ENCODE peak calls at places on chromosomes 4 and X, in nine cellular contexts. G is IMR-90; S is pancreas; K is CD8-positive, alpha-beta T cell; I is HepG2; R is heart right ventricle; D is colonic mucosa; Q is endodermal cell; N is esophagus squamous epithelium. Z is an unnamed sample.

GRCh38 chr4:38378478-38378877 is 285.5 kb upstream of the KLF3 start:
- DNase-seq in G (no peak), S (no peak), K (no peak), I (no peak), R (no peak), D (no peak), Q (no peak), N (no peak), Z (no peak)

GRCh38 chrX:1411331-1411730 is 19.4 kb upstream of the SLC25A6 start:
- DNase-seq in G (no peak), S (no peak), K (no peak), I (no peak), R (no peak), D (no peak), Q (no peak), N (no peak), Z (no peak)

GRCh38 chrX:136171420-136171819 is 24.1 kb downstream of the FHL1 start:
- DNase-seq in G (no peak), S (no peak), K (no peak), I (no peak), R (no peak), D (no peak), Q (no peak), N (no peak), Z (no peak)

GRCh38 chrX:97797076-97797475 is 913.4 kb downstream of the RPA4 start:
- DNase-seq in G (no peak), S (no peak), K (no peak), I (no peak), R (no peak), D (no peak), Q (no peak), N (no peak), Z (no peak)

GRCh38 chr4:41878991-41879491 is 56.2 kb upstream of the TMEM33 start:
- DNase-seq in G (no peak), S (no peak), K (no peak), I (no peak), R (no peak), D (no peak), Q (peak; percentile 72), N (no peak), Z (no peak)

GRCh38 chr4:185793716-185794115 is 18.3 kb downstream of the SORBS2 start:
- DNase-seq in G (no peak), S (no peak), K (no peak), I (no peak), R (no peak), D (no peak), Q (no peak), N (no peak), Z (no peak)

GRCh38 chr4:98467627-98468072 is 190.8 kb downstream of the TSPAN5 start:
- DNase-seq in G (peak; percentile 95), S (peak; percentile 75), K (peak; percentile 59), I (peak; percentile 78), R (peak; percentile 40), D (peak; percentile 80), Q (peak; percentile 91), N (peak; percentile 22), Z (peak; percentile 71)

GRCh38 chr4:153794001-153794400 is 5.1 kb upstream of the SFRP2 start:
- DNase-seq in G (no peak), S (no peak), K (no peak), I (no peak), R (no peak), D (no peak), Q (no peak), N (no peak), Z (no peak)

GRCh38 chr4:48909697-48910096 is 3.1 kb upstream of the OCIAD2 start:
- DNase-seq in G (peak; percentile 99), S (no peak), K (peak; percentile 21), I (no peak), R (no peak), D (no peak), Q (peak; percentile 76), N (no peak), Z (no peak)

GRCh38 chr4:20422398-20422797 is 170.7 kb downstream of the SLIT2 start:
- DNase-seq in G (peak; percentile 52), S (peak; percentile 20), K (no peak), I (peak; percentile 25), R (no peak), D (peak; percentile 56), Q (peak; percentile 91), N (no peak), Z (peak; percentile 15)

GRCh38 chr4:13612569-13612968 is 15.0 kb downstream of the BOD1L1 start:
- DNase-seq in G (no peak), S (no peak), K (no peak), I (no peak), R (no peak), D (no peak), Q (no peak), N (no peak), Z (no peak)

GRCh38 chrX:22652596-22652995 is 347.2 kb upstream of the DDX53 start:
- DNase-seq in G (peak; percentile 50), S (no peak), K (no peak), I (peak; percentile 8), R (no peak), D (peak; percentile 32), Q (peak; percentile 67), N (no peak), Z (no peak)

GRCh38 chrX:40877869-40878268 is 142.5 kb upstream of the MED14 start:
- DNase-seq in G (peak; percentile 39), S (no peak), K (no peak), I (peak; percentile 8), R (no peak), D (no peak), Q (no peak), N (no peak), Z (peak; percentile 41)

GRCh38 chrX:136453771-136454170 is 34.0 kb upstream of the BRS3 start:
- DNase-seq in G (no peak), S (no peak), K (no peak), I (no peak), R (no peak), D (no peak), Q (no peak), N (no peak), Z (no peak)

GRCh38 chr4:115537387-115537786 is 424.0 kb upstream of the NDST4 start:
- DNase-seq in G (no peak), S (no peak), K (no peak), I (no peak), R (no peak), D (no peak), Q (no peak), N (no peak), Z (no peak)

GRCh38 chrX:333611-334311 is 15.2 kb upstream of the GTPBP6 start:
- DNase-seq in G (no peak), S (no peak), K (no peak), I (no peak), R (no peak), D (no peak), Q (no peak), N (no peak), Z (no peak)

GRCh38 chr4:107801766-107802211 is 22.9 kb upstream of the SGMS2 start:
- DNase-seq in G (peak; percentile 27), S (no peak), K (no peak), I (no peak), R (no peak), D (no peak), Q (no peak), N (no peak), Z (no peak)

GRCh38 chr4:7358100-7358735 is 76.5 kb downstream of the PSAPL1 start:
- DNase-seq in G (peak; percentile 93), S (no peak), K (no peak), I (no peak), R (peak; percentile 43), D (no peak), Q (no peak), N (no peak), Z (no peak)

GRCh38 chr4:128353791-128354190 is 66.2 kb upstream of the PGRMC2 start:
- DNase-seq in G (peak; percentile 74), S (no peak), K (no peak), I (no peak), R (no peak), D (no peak), Q (no peak), N (no peak), Z (no peak)

GRCh38 chrX:149717803-149718202 is 5.9 kb downstream of the MAGEA11 start:
- DNase-seq in G (no peak), S (no peak), K (no peak), I (no peak), R (no peak), D (peak; percentile 62), Q (no peak), N (no peak), Z (no peak)
- H3K27me3 ChIP-seq in G (peaks cover 2% of the 10 kb centered on the region), S (no peaks in the 10 kb centered on the region), K (no peaks in the 10 kb centered on the region), I (peaks cover 16% of the 10 kb centered on the region), R (no peaks in the 10 kb centered on the region), D (no peaks in the 10 kb centered on the region), Q (no peaks in the 10 kb centered on the region), N (no peaks in the 10 kb centered on the region), Z (no peaks in the 10 kb centered on the region)

GRCh38 chr4:140621161-140621560 is 52.4 kb upstream of the UCP1 start:
- DNase-seq in G (no peak), S (no peak), K (no peak), I (no peak), R (no peak), D (no peak), Q (no peak), N (no peak), Z (no peak)
- H3K4me1 ChIP-seq in G (no peaks in the 10 kb centered on the region), S (no peaks in the 10 kb centered on the region), K (no peaks in the 10 kb centered on the region), I (peaks cover 3% of the 10 kb centered on the region), R (no peaks in the 10 kb centered on the region), D (no peaks in the 10 kb centered on the region), Q (peaks cover 8% of the 10 kb centered on the region), N (no peaks in the 10 kb centered on the region), Z (no peaks in the 10 kb centered on the region)

GRCh38 chr4:56870927-56871326 is 36.8 kb upstream of the REST start:
- DNase-seq in G (peak; percentile 35), S (no peak), K (no peak), I (no peak), R (no peak), D (no peak), Q (no peak), N (no peak), Z (no peak)

GRCh38 chr4:56871357-56871993 is 36.2 kb upstream of the REST start:
- DNase-seq in G (no peak), S (no peak), K (no peak), I (no peak), R (no peak), D (no peak), Q (peak; percentile 78), N (no peak), Z (no peak)

GRCh38 chr4:56876264-56876663 is 31.4 kb upstream of the REST start:
- DNase-seq in G (no peak), S (no peak), K (no peak), I (no peak), R (no peak), D (no peak), Q (no peak), N (no peak), Z (no peak)

GRCh38 chr4:56874166-56874565 is 33.5 kb upstream of the REST start:
- DNase-seq in G (no peak), S (no peak), K (no peak), I (no peak), R (no peak), D (peak; percentile 77), Q (peak; percentile 54), N (no peak), Z (no peak)

GRCh38 chr4:56874918-56875317 is 32.8 kb upstream of the REST start:
- DNase-seq in G (no peak), S (no peak), K (no peak), I (no peak), R (no peak), D (no peak), Q (no peak), N (no peak), Z (no peak)
- H3K4me3 ChIP-seq in G (no peak overlapping the region), S (no peak overlapping the region), K (no peak overlapping the region), I (no peak overlapping the region), R (no peak overlapping the region), D (no peak overlapping the region), Q (no peak overlapping the region), N (no peak overlapping the region), Z (no peak overlapping the region)

GRCh38 chr4:4899202-4899925 is 39.9 kb downstream of the MSX1 start:
- DNase-seq in G (no peak), S (no peak), K (no peak), I (no peak), R (no peak), D (no peak), Q (peak; percentile 7), N (no peak), Z (no peak)
- H3K27me3 ChIP-seq in G (peaks cover 11% of the 10 kb centered on the region), S (no peaks in the 10 kb centered on the region), K (no peaks in the 10 kb centered on the region), I (peaks cover 7% of the 10 kb centered on the region), R (peaks cover 12% of the 10 kb centered on the region), D (no peaks in the 10 kb centered on the region), Q (peaks cover 24% of the 10 kb centered on the region), N (no peaks in the 10 kb centered on the region), Z (no peaks in the 10 kb centered on the region)

Z was measured in CD4-positive, alpha-beta memory T cell.